ENCODE peak calls at places on chromosomes 2 and 18, in five cellular contexts. F, Y, A, C and E are unnamed samples.
A peak's percentile ranks its signal among the peaks of the same experiment; 100 is the strongest.

GRCh38 chr18:59021500-59021899 is 118.2 kb upstream of the SEC11C start:
- DNase-seq in F (no peak), Y (no peak), A (no peak), C (no peak), E (no peak)

GRCh38 chr2:3193423-3194330 is 183.9 kb downstream of the EIPR1 start:
- DNase-seq in F (no peak), Y (no peak), A (no peak), C (no peak), E (no peak)

GRCh38 chr2:230137902-230138539 is 69.3 kb upstream of the SLC16A14 start:
- DNase-seq in F (no peak), Y (peak; percentile 17), A (peak; percentile 14), C (no peak), E (peak; percentile 41)

GRCh38 chr2:44168684-44169154 is at the start of gene PPM1B:
- DNase-seq in F (peak; percentile 99), Y (no peak), A (no peak), C (no peak), E (no peak)

GRCh38 chr2:234355798-234356365 is 141.0 kb downstream of the ARL4C start:
- DNase-seq in F (no peak), Y (no peak), A (no peak), C (peak; percentile 83), E (no peak)

GRCh38 chr18:845152-845819 is 33.2 kb upstream of the YES1 start:
- DNase-seq in F (no peak), Y (peak; percentile 70), A (peak; percentile 83), C (no peak), E (peak; percentile 83)

GRCh38 chr2:110772383-110772755 is 40.0 kb downstream of the ACOXL start:
- DNase-seq in F (no peak), Y (no peak), A (no peak), C (no peak), E (no peak)

GRCh38 chr2:57936216-57936615 is 110.4 kb upstream of the VRK2 start:
- DNase-seq in F (no peak), Y (no peak), A (peak; percentile 31), C (no peak), E (peak; percentile 36)

GRCh38 chr2:24721470-24721869 is 71.7 kb downstream of the PTRHD1 start:
- DNase-seq in F (no peak), Y (no peak), A (peak; percentile 81), C (no peak), E (peak; percentile 83)

GRCh38 chr2:178484245-178485041 is 4.2 kb downstream of the PLEKHA3 start:
- DNase-seq in F (no peak), Y (no peak), A (peak; percentile 39), C (no peak), E (peak; percentile 43)

GRCh38 chr2:15041429-15041837 is 408.9 kb downstream of the LRATD1 start:
- DNase-seq in F (no peak), Y (no peak), A (peak; percentile 13), C (no peak), E (peak; percentile 25)

GRCh38 chr2:810397-810796 is 133.2 kb upstream of the TMEM18 start:
- DNase-seq in F (no peak), Y (no peak), A (no peak), C (no peak), E (no peak)

GRCh38 chr2:137210039-137210438 is 444.7 kb downstream of the THSD7B start:
- DNase-seq in F (no peak), Y (no peak), A (no peak), C (no peak), E (no peak)

GRCh38 chr2:11186145-11186544 is 30.9 kb downstream of the SLC66A3 start:
- DNase-seq in F (no peak), Y (no peak), A (no peak), C (no peak), E (no peak)

GRCh38 chr18:13556497-13556896 is 169.9 kb downstream of the FAM210A start:
- DNase-seq in F (no peak), Y (no peak), A (no peak), C (no peak), E (no peak)

GRCh38 chr2:5921081-5921642 is 229.0 kb downstream of the SOX11 start:
- DNase-seq in F (no peak), Y (peak; percentile 18), A (no peak), C (no peak), E (no peak)

GRCh38 chr2:97918818-97919217 is 76.9 kb downstream of the TMEM131 start:
- DNase-seq in F (no peak), Y (no peak), A (no peak), C (no peak), E (no peak)

GRCh38 chr2:237171396-237171795 is 85.7 kb downstream of the COPS8 start:
- DNase-seq in F (no peak), Y (no peak), A (peak; percentile 94), C (no peak), E (peak; percentile 95)

GRCh38 chr18:14104906-14105748 is 27.1 kb downstream of the ZNF519 start:
- DNase-seq in F (no peak), Y (peak; percentile 6), A (peak; percentile 7), C (no peak), E (peak; percentile 11)

GRCh38 chr2:233818639-233819621 is 35.4 kb downstream of the HJURP start:
- DNase-seq in F (no peak), Y (no peak), A (no peak), C (no peak), E (no peak)

GRCh38 chr2:99066075-99066557 is 75.4 kb upstream of the C2orf15 start:
- DNase-seq in F (no peak), Y (peak; percentile 63), A (peak; percentile 8), C (peak; percentile 29), E (peak; percentile 64)

GRCh38 chr18:54392621-54393023 is 34.9 kb downstream of the C18orf54 start:
- DNase-seq in F (no peak), Y (peak; percentile 52), A (peak; percentile 29), C (no peak), E (peak; percentile 72)

DNA sequence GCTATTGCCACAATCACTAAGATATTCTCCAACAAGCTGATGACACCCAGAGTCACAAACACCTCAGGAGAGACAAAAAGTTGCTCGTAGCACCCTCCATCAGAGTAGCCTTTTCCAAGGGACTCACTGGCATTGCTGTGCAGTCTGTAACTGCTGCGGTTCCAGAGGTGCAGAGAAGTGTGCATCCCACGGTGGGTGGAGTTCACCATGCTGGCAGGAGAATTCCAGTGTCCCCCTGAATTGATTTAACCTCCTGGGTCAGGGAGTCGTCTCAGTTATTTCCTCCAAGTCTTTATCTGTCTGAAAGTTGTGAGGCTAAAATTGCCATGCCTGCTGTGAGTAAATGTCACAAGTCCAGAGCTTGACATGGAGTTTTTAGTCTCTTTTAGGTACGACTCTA is 434 bp downstream of the MC4R start:
- DNase-seq in F (no peak), Y (no peak), A (no peak), C (no peak), E (no peak)
- H3K4me2 ChIP-seq in F (no peak overlapping the region), Y (no peak overlapping the region), A (peak overlapping the region; percentile 86), C (peak overlapping the region; percentile 60), E (no peak overlapping the region)

GRCh38 chr2:9631484-9631819 is 655 bp upstream of the YWHAQ start:
- DNase-seq in F (no peak), Y (no peak), A (no peak), C (no peak), E (no peak)
- TF ChIP-seq EZH2 in F (no peak), Y (no peak), A (no peak), C (no peak), E (no peak)

GRCh38 chr2:45820048-45820447 is 168.6 kb downstream of the PRKCE start:
- DNase-seq in F (no peak), Y (no peak), A (no peak), C (no peak), E (no peak)

GRCh38 chr2:45821558-45822271 is 170.2 kb downstream of the PRKCE start:
- DNase-seq in F (no peak), Y (peak; percentile 66), A (peak; percentile 69), C (no peak), E (peak; percentile 77)

GRCh38 chr2:45825001-45825651 is 173.7 kb downstream of the PRKCE start:
- DNase-seq in F (no peak), Y (no peak), A (peak; percentile 46), C (peak; percentile 27), E (peak; percentile 52)

GRCh38 chr2:45823723-45824206 is 172.3 kb downstream of the PRKCE start:
- DNase-seq in F (no peak), Y (no peak), A (no peak), C (no peak), E (no peak)

DNA sequence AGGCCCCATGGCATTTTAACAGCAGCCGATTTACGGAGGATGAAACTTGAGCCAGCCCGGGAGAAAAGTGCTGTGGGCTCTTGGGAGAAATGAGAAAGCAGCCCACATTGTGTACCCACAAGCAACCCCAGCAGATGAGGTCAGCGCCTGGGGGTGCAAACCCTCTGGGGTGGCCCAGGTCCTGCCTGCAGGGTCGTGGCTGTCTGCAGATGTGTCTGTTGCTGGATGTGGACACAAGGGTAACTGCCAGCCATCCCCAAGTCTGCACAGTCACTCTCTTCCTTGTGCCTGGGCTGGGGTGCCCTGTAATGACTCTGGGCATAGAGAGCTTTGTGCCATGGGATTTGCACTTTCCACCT is 170.8 kb downstream of the PRKCE start:
- DNase-seq in F (no peak), Y (no peak), A (no peak), C (no peak), E (peak; percentile 39)
- H3K4me2 ChIP-seq in F (no peak overlapping the region), Y (peak overlapping the region; percentile 20), A (peak overlapping the region; percentile 31), C (no peak overlapping the region), E (no peak overlapping the region)

GRCh38 chr2:12858786-12859185 is 142.1 kb downstream of the TRIB2 start:
- DNase-seq in F (no peak), Y (no peak), A (no peak), C (no peak), E (peak; percentile 18)
- TF ChIP-seq EZH2 in F (no peak), Y (no peak), A (no peak), C (no peak), E (no peak)

GRCh38 chr2:74499940-74500577 is 656 bp upstream of the LBX2 start:
- DNase-seq in F (peak; percentile 58), Y (no peak), A (no peak), C (no peak), E (no peak)
- H3K4me2 ChIP-seq in F (peak overlapping the region; percentile 78), Y (peak overlapping the region; percentile 92), A (peak overlapping the region; percentile 85), C (no peak overlapping the region), E (peak overlapping the region; percentile 98)

GRCh38 chr18:50194623-50195532 is at the start of gene MYO5B:
- DNase-seq in F (peak; percentile 86), Y (peak; percentile 63), A (no peak), C (no peak), E (no peak)
- TF ChIP-seq EZH2 in F (peak; percentile 19), Y (no peak), A (peak; percentile 96), C (no peak), E (peak; percentile 56)

DNA sequence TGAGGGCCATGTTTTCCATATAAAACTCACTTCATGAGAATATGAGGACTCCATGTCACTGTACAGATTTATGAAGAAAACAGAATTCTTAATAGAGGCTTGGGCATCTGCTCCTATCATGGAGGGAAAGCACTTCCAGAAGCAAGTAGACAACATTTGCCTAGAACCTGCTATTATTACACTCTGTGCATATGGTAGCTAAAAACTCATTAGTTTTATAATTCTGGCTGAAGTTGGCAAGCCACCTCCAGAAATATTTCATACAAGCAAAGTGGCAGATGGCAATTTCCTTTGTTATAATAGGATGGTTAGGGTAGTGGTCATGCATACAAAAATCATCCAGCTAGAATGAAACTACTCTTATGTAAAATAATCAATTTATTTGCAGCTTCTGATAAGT is 65.8 kb upstream of the TLK1 start:
- DNase-seq in F (no peak), Y (no peak), A (no peak), C (no peak), E (no peak)
- H3K4me2 ChIP-seq in F (no peak overlapping the region), Y (no peak overlapping the region), A (no peak overlapping the region), C (no peak overlapping the region), E (no peak overlapping the region)

GRCh38 chr2:189723199-189723598 is 39.4 kb downstream of the OSGEPL1 start:
- DNase-seq in F (no peak), Y (no peak), A (no peak), C (no peak), E (no peak)

GRCh38 chr2:189726849-189727248 is 35.7 kb downstream of the OSGEPL1 start:
- DNase-seq in F (no peak), Y (no peak), A (no peak), C (no peak), E (no peak)
- TF ChIP-seq EZH2 in F (no peak), Y (no peak), A (no peak), C (no peak), E (no peak)